ENCODE peak calls at places on chromosomes 12 and 14, in eight cellular contexts. One of them, this sample, is unnamed.

GRCh38 chr12:59329457-59329856 is 266.4 kb upstream of the SLC16A7 start:
- DNase-seq in fibroblast of lung: no peak
- DNase-seq in left ventricle myocardium inferior: no peak
- DNase-seq in tibial artery: no peak
- DNase-seq in cardiac fibroblast: no peak
- DNase-seq in CD8-positive, alpha-beta T cell: no peak
- DNase-seq in mucosa of descending colon: no peak
- DNase-seq in lower leg skin: no peak
- DNase-seq in this sample: no peak

GRCh38 chr12:6539276-6540134 is 5.2 kb downstream of the GAPDH start:
- DNase-seq in fibroblast of lung: no peak
- DNase-seq in lower leg skin: no peak
- DNase-seq in cardiac fibroblast: no peak
- DNase-seq in mucosa of descending colon: no peak
- DNase-seq in CD8-positive, alpha-beta T cell: no peak
- DNase-seq in tibial artery: no peak
- DNase-seq in left ventricle myocardium inferior: peak
- DNase-seq in this sample: no peak

GRCh38 chr12:32252199-32253073 is 145.8 kb downstream of the BICD1 start:
- DNase-seq in fibroblast of lung: no peak
- DNase-seq in lower leg skin: no peak
- DNase-seq in left ventricle myocardium inferior: no peak
- DNase-seq in cardiac fibroblast: no peak
- DNase-seq in mucosa of descending colon: no peak
- DNase-seq in CD8-positive, alpha-beta T cell: no peak
- DNase-seq in tibial artery: no peak
- DNase-seq in this sample: no peak

GRCh38 chr12:132437252-132438138 is 52.5 kb upstream of the FBRSL1 start:
- DNase-seq in mucosa of descending colon: no peak
- DNase-seq in CD8-positive, alpha-beta T cell: no peak
- DNase-seq in lower leg skin: no peak
- DNase-seq in cardiac fibroblast: no peak
- DNase-seq in fibroblast of lung: no peak
- DNase-seq in tibial artery: no peak
- DNase-seq in left ventricle myocardium inferior: no peak
- DNase-seq in this sample: no peak

GRCh38 chr14:50388256-50388931 is 8.3 kb downstream of the CDKL1 start:
- DNase-seq in fibroblast of lung: no peak
- DNase-seq in tibial artery: no peak
- DNase-seq in mucosa of descending colon: peak
- DNase-seq in cardiac fibroblast: no peak
- DNase-seq in CD8-positive, alpha-beta T cell: no peak
- DNase-seq in left ventricle myocardium inferior: no peak
- DNase-seq in lower leg skin: no peak
- DNase-seq in this sample: no peak

GRCh38 chr14:22190411-22191191 is 398.4 kb downstream of the DAD1 start:
- DNase-seq in lower leg skin: no peak
- DNase-seq in tibial artery: no peak
- DNase-seq in CD8-positive, alpha-beta T cell: no peak
- DNase-seq in cardiac fibroblast: no peak
- DNase-seq in left ventricle myocardium inferior: no peak
- DNase-seq in mucosa of descending colon: no peak
- DNase-seq in fibroblast of lung: peak
- DNase-seq in this sample: peak

GRCh38 chr14:59126714-59127436 is 61.6 kb upstream of the DAAM1 start:
- DNase-seq in lower leg skin: peak
- DNase-seq in cardiac fibroblast: peak
- DNase-seq in fibroblast of lung: peak
- DNase-seq in mucosa of descending colon: peak
- DNase-seq in left ventricle myocardium inferior: no peak
- DNase-seq in tibial artery: no peak
- DNase-seq in CD8-positive, alpha-beta T cell: no peak
- DNase-seq in this sample: peak

GRCh38 chr12:49942921-49943662 is 7.4 kb upstream of the AQP2 start:
- DNase-seq in tibial artery: no peak
- DNase-seq in mucosa of descending colon: peak
- DNase-seq in cardiac fibroblast: no peak
- DNase-seq in fibroblast of lung: no peak
- DNase-seq in CD8-positive, alpha-beta T cell: no peak
- DNase-seq in lower leg skin: no peak
- DNase-seq in left ventricle myocardium inferior: no peak
- DNase-seq in this sample: no peak

GRCh38 chr14:92254786-92255185 is 68.2 kb upstream of the SLC24A4 start:
- DNase-seq in cardiac fibroblast: peak
- DNase-seq in mucosa of descending colon: peak
- DNase-seq in CD8-positive, alpha-beta T cell: no peak
- DNase-seq in fibroblast of lung: peak
- DNase-seq in tibial artery: peak
- DNase-seq in left ventricle myocardium inferior: peak
- DNase-seq in lower leg skin: no peak
- DNase-seq in this sample: peak

GRCh38 chr12:113083863-113084430 is 27.4 kb downstream of the DTX1 start:
- DNase-seq in mucosa of descending colon: no peak
- DNase-seq in cardiac fibroblast: no peak
- DNase-seq in fibroblast of lung: no peak
- DNase-seq in lower leg skin: no peak
- DNase-seq in CD8-positive, alpha-beta T cell: no peak
- DNase-seq in left ventricle myocardium inferior: peak
- DNase-seq in tibial artery: no peak
- DNase-seq in this sample: no peak

GRCh38 chr12:109286652-109287051 is 22.4 kb downstream of the FOXN4 start:
- DNase-seq in CD8-positive, alpha-beta T cell: no peak
- DNase-seq in lower leg skin: no peak
- DNase-seq in fibroblast of lung: no peak
- DNase-seq in mucosa of descending colon: no peak
- DNase-seq in left ventricle myocardium inferior: no peak
- DNase-seq in tibial artery: no peak
- DNase-seq in cardiac fibroblast: no peak
- DNase-seq in this sample: no peak
- H3K4me3 ChIP-seq in CD8-positive, alpha-beta T cell: no peak
- H3K4me3 ChIP-seq in lower leg skin: no peak
- H3K4me3 ChIP-seq in fibroblast of lung: no peak
- H3K4me3 ChIP-seq in mucosa of descending colon: no peak
- H3K4me3 ChIP-seq in left ventricle myocardium inferior: no peak
- H3K4me3 ChIP-seq in tibial artery: no peak
- H3K4me3 ChIP-seq in cardiac fibroblast: no peak
- H3K4me3 ChIP-seq in this sample: no peak

DNA sequence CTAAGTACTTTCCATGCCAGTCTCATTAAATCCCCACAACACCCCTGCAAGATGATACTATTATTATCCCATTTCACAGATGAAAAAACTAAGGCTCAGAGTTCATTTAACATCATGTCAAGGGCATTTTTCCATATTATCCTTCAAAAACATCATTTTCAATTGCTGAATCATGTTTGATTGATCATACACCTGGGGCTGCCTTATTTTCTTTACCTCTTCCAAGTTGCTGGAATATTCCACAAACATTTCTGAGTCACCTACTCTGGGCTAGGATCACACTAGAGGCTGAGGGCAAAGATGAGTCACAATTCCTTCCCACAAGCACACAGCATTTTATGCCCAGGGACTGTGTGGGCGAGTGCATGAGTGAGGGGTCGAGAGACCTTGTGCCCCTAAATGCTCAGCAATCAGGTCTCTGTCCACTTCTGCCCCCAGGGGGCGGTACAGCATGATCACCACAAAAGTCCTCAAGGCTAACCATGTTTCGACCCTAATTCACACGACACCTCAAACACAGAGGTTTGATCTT is 14.1 kb upstream of the TMEM119 start:
- DNase-seq in cardiac fibroblast: peak
- DNase-seq in fibroblast of lung: peak
- DNase-seq in mucosa of descending colon: peak
- DNase-seq in CD8-positive, alpha-beta T cell: no peak
- DNase-seq in left ventricle myocardium inferior: no peak
- DNase-seq in lower leg skin: no peak
- DNase-seq in tibial artery: no peak
- DNase-seq in this sample: peak
- TF ChIP-seq CTCF in cardiac fibroblast: peak
- TF ChIP-seq CTCF in fibroblast of lung: peak
- TF ChIP-seq CTCF in mucosa of descending colon: no peak
- TF ChIP-seq CTCF in CD8-positive, alpha-beta T cell: peak
- TF ChIP-seq CTCF in left ventricle myocardium inferior: peak
- TF ChIP-seq CTCF in lower leg skin: no peak
- TF ChIP-seq CTCF in tibial artery: peak
- TF ChIP-seq CTCF in this sample: peak

GRCh38 chr12:119363490-119363889 is 29.0 kb downstream of the CCDC60 start:
- DNase-seq in mucosa of descending colon: no peak
- DNase-seq in tibial artery: no peak
- DNase-seq in cardiac fibroblast: no peak
- DNase-seq in left ventricle myocardium inferior: no peak
- DNase-seq in CD8-positive, alpha-beta T cell: no peak
- DNase-seq in fibroblast of lung: no peak
- DNase-seq in lower leg skin: no peak
- DNase-seq in this sample: no peak
- H3K4me3 ChIP-seq in mucosa of descending colon: no peak
- H3K4me3 ChIP-seq in tibial artery: no peak
- H3K4me3 ChIP-seq in cardiac fibroblast: no peak
- H3K4me3 ChIP-seq in left ventricle myocardium inferior: no peak
- H3K4me3 ChIP-seq in CD8-positive, alpha-beta T cell: no peak
- H3K4me3 ChIP-seq in fibroblast of lung: no peak
- H3K4me3 ChIP-seq in lower leg skin: no peak
- H3K4me3 ChIP-seq in this sample: no peak

GRCh38 chr12:92574911-92575570 is 127.7 kb upstream of the PLEKHG7 start:
- DNase-seq in tibial artery: no peak
- DNase-seq in lower leg skin: no peak
- DNase-seq in cardiac fibroblast: no peak
- DNase-seq in fibroblast of lung: no peak
- DNase-seq in mucosa of descending colon: peak
- DNase-seq in CD8-positive, alpha-beta T cell: no peak
- DNase-seq in left ventricle myocardium inferior: no peak
- DNase-seq in this sample: no peak

GRCh38 chr12:92571169-92571568 is 131.6 kb upstream of the PLEKHG7 start:
- DNase-seq in mucosa of descending colon: no peak
- DNase-seq in fibroblast of lung: no peak
- DNase-seq in CD8-positive, alpha-beta T cell: no peak
- DNase-seq in cardiac fibroblast: no peak
- DNase-seq in tibial artery: no peak
- DNase-seq in lower leg skin: no peak
- DNase-seq in left ventricle myocardium inferior: no peak
- DNase-seq in this sample: no peak

GRCh38 chr12:92571844-92572543 is 130.8 kb upstream of the PLEKHG7 start:
- DNase-seq in fibroblast of lung: no peak
- DNase-seq in CD8-positive, alpha-beta T cell: no peak
- DNase-seq in tibial artery: no peak
- DNase-seq in lower leg skin: no peak
- DNase-seq in cardiac fibroblast: no peak
- DNase-seq in mucosa of descending colon: no peak
- DNase-seq in left ventricle myocardium inferior: no peak
- DNase-seq in this sample: no peak

GRCh38 chr12:92573104-92573503 is 129.7 kb upstream of the PLEKHG7 start:
- DNase-seq in cardiac fibroblast: no peak
- DNase-seq in tibial artery: no peak
- DNase-seq in lower leg skin: no peak
- DNase-seq in left ventricle myocardium inferior: no peak
- DNase-seq in mucosa of descending colon: no peak
- DNase-seq in CD8-positive, alpha-beta T cell: no peak
- DNase-seq in fibroblast of lung: no peak
- DNase-seq in this sample: no peak

DNA sequence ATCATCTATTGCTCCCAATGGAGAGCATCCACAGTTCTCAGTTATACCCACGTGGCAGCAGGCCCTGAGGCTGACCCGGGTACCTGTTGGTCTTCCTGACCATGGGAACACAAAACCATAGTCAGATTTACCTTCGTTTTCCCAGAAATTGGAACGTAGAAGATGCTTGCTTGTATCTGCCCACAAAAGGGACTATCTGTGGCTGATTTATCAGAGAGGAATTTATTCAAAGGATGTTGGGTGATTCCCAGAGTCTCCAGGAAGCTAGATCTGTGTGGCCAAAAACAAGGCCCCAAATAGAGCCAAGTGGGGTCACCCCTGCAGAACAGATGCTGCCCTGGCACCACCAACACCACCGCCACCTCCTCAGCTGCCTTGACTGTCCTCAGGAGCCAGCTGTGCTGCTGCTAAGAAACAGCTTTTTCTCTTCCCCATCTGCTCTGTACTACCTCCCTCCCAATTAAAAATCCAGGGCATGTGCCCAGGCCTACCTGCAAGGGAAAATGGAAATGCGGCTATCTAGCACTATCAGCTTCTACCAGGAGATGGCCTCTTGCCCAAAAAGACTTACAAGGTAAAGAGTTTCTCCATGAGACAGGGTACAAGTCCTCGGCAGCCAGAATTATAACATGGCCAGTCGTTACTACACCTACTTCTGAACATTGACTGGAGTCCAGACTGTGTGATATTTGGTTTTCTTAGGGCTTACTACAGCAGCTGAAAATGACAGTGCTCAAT is 128.6 kb upstream of the PLEKHG7 start:
- DNase-seq in mucosa of descending colon: no peak
- DNase-seq in left ventricle myocardium inferior: no peak
- DNase-seq in tibial artery: no peak
- DNase-seq in cardiac fibroblast: no peak
- DNase-seq in CD8-positive, alpha-beta T cell: no peak
- DNase-seq in lower leg skin: no peak
- DNase-seq in fibroblast of lung: peak
- DNase-seq in this sample: peak
- TF ChIP-seq CTCF in mucosa of descending colon: no peak
- TF ChIP-seq CTCF in left ventricle myocardium inferior: no peak
- TF ChIP-seq CTCF in tibial artery: no peak
- TF ChIP-seq CTCF in cardiac fibroblast: peak
- TF ChIP-seq CTCF in CD8-positive, alpha-beta T cell: peak
- TF ChIP-seq CTCF in lower leg skin: no peak
- TF ChIP-seq CTCF in fibroblast of lung: peak
- TF ChIP-seq CTCF in this sample: peak

GRCh38 chr14:74240794-74241610 is 1.8 kb downstream of the VSX2 start:
- DNase-seq in left ventricle myocardium inferior: no peak
- DNase-seq in mucosa of descending colon: no peak
- DNase-seq in CD8-positive, alpha-beta T cell: no peak
- DNase-seq in tibial artery: no peak
- DNase-seq in lower leg skin: no peak
- DNase-seq in cardiac fibroblast: peak
- DNase-seq in fibroblast of lung: no peak
- DNase-seq in this sample: peak
- H3K4me3 ChIP-seq in left ventricle myocardium inferior: peak
- H3K4me3 ChIP-seq in mucosa of descending colon: no peak
- H3K4me3 ChIP-seq in CD8-positive, alpha-beta T cell: peak
- H3K4me3 ChIP-seq in tibial artery: peak
- H3K4me3 ChIP-seq in lower leg skin: peak
- H3K4me3 ChIP-seq in cardiac fibroblast: no peak
- H3K4me3 ChIP-seq in fibroblast of lung: no peak
- H3K4me3 ChIP-seq in this sample: no peak

This sample was measured in astrocyte of the spinal cord.